ENCODE peak calls at places on chromosomes 16 and 17, in ten cellular contexts. P is upper lobe of left lung, Q is stomach, U is uterus, X is K562, S is sigmoid colon, E is esophagus squamous epithelium, V is IMR-90, L is A549, W is tibial nerve. Y is an unnamed sample. For H3K9me3, the result is how much of the 10 kb centered on the place peaks cover.

GRCh38 chr16:9446471-9447194 is 355.2 kb downstream of the HAPSTR1 start:
- DNase-seq in V (no peak), S (no peak), U (no peak), X (no peak), L (no peak), W (no peak), P (no peak), Q (no peak), E (no peak), Y (no peak)

GRCh38 chr17:19707728-19708221 is 8.6 kb downstream of the SLC47A2 start:
- DNase-seq in X (no peak), Q (no peak), E (no peak), S (no peak), W (no peak), L (no peak), U (no peak), V (no peak), P (no peak), Y (no peak)

GRCh38 chr17:44353656-44354331 is 8.7 kb downstream of the GRN start:
- DNase-seq in U (peak), Q (peak), L (no peak), S (no peak), P (no peak), V (no peak), W (no peak), E (no peak), X (peak), Y (peak)

GRCh38 chr16:69311533-69312388 is 611 bp downstream of the VPS4A start:
- DNase-seq in P (peak), E (no peak), S (peak), V (no peak), X (no peak), L (peak), W (no peak), Q (peak), U (no peak), Y (peak)

GRCh38 chr17:70169707-70170597 is 620 bp downstream of the KCNJ2 start:
- DNase-seq in S (peak), W (peak), P (no peak), E (no peak), Q (no peak), X (no peak), L (no peak), U (no peak), V (peak), Y (no peak)

GRCh38 chr17:7774037-7774659 is 56.6 kb downstream of the DNAH2 start:
- DNase-seq in X (no peak), V (peak), U (no peak), P (peak), W (no peak), Q (peak), E (no peak), S (no peak), L (peak), Y (no peak)

GRCh38 chr16:53741546-53741945 is 37.6 kb downstream of the FTO start:
- DNase-seq in L (no peak), E (no peak), P (no peak), V (no peak), U (no peak), S (no peak), Q (no peak), W (no peak), X (no peak), Y (no peak)

GRCh38 chr17:6599364-6599763 is 41.1 kb downstream of the KIAA0753 start:
- DNase-seq in W (no peak), V (peak), X (no peak), U (no peak), P (no peak), E (no peak), S (no peak), L (peak), Q (no peak), Y (no peak)

GRCh38 chr17:8835106-8835505 is 32.4 kb downstream of the PIK3R6 start:
- DNase-seq in W (no peak), Q (no peak), P (no peak), L (no peak), U (no peak), S (no peak), X (no peak), V (no peak), E (no peak), Y (no peak)

GRCh38 chr16:67936876-67937605 is 391 bp upstream of the PSMB10 start:
- DNase-seq in V (no peak), L (no peak), E (no peak), S (no peak), U (no peak), W (peak), P (peak), X (no peak), Q (peak), Y (peak)

GRCh38 chr17:40190197-40191021 is 13.1 kb downstream of the RAPGEFL1 start:
- DNase-seq in L (peak), Q (no peak), W (no peak), X (peak), U (no peak), E (no peak), P (no peak), S (no peak), V (no peak), Y (no peak)

GRCh38 chr17:75102385-75102821 is 7.4 kb upstream of the ARMC7 start:
- DNase-seq in W (no peak), Q (no peak), L (no peak), X (no peak), S (no peak), U (no peak), E (no peak), V (no peak), P (peak), Y (no peak)

GRCh38 chr16:65178151-65178550 is 56.3 kb upstream of the CDH11 start:
- DNase-seq in X (no peak), U (no peak), L (no peak), E (no peak), V (peak), P (no peak), W (no peak), S (no peak), Q (no peak), Y (no peak)

GRCh38 chr16:66273644-66274334 is 92.7 kb upstream of the CDH5 start:
- DNase-seq in S (no peak), W (peak), E (no peak), P (no peak), X (no peak), V (peak), U (no peak), Q (no peak), L (peak), Y (no peak)

GRCh38 chr16:68093816-68094613 is 8.8 kb downstream of the NFATC3 start:
- DNase-seq in V (peak), P (no peak), Q (no peak), E (no peak), U (no peak), X (peak), W (no peak), S (no peak), L (peak), Y (no peak)

GRCh38 chr16:19701091-19701490 is 16.9 kb downstream of the KNOP1 start:
- DNase-seq in Q (no peak), W (no peak), X (no peak), V (peak), E (no peak), L (no peak), S (no peak), P (no peak), U (no peak), Y (no peak)

GRCh38 chr16:12271006-12271405 is 294.5 kb downstream of the SNX29 start:
- DNase-seq in P (no peak), E (no peak), L (peak), W (no peak), Q (no peak), S (no peak), U (no peak), X (peak), V (peak), Y (no peak)

GRCh38 chr16:1979271-1980025 is 1.8 kb downstream of the NOXO1 start:
- DNase-seq in U (no peak), W (no peak), X (peak), Q (peak), L (no peak), E (no peak), S (no peak), V (no peak), P (peak), Y (peak)

GRCh38 chr17:48575673-48576478 is 2.3 kb downstream of the HOXB4 start:
- DNase-seq in W (no peak), U (no peak), E (no peak), L (no peak), X (peak), S (no peak), Q (no peak), P (no peak), V (peak), Y (no peak)

GRCh38 chr17:65519471-65519870 is 42.0 kb downstream of the AXIN2 start:
- DNase-seq in L (no peak), U (no peak), X (no peak), P (no peak), W (no peak), V (no peak), E (no peak), Q (no peak), S (no peak), Y (no peak)

DNA sequence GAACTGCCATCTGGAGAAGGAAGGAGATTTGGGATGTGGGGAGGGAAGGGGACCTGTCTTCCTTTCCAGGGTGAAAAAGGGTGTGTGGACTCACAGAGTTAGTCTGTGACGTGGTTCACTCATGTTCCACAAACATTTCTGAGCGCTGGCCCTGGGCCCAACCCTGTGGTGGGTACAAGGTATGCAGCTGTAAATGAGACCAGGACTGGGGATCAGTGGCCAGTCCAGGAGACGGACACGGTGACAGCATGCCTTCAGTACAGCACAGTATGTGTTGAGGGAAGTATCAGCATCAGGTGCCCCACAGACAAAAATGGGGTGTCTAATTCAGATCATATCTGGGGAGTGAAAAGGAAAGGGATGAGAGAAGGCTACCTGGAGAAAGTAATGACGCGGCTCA is 5.5 kb upstream of the EPX start:
- DNase-seq in E (no peak), P (no peak), S (no peak), W (no peak), X (no peak), Q (no peak), L (no peak), V (no peak), U (no peak), Y (no peak)
- TF ChIP-seq POLR2A in E (no peak), P (no peak), S (no peak), W (no peak), X (no peak), Q (no peak), L (no peak), V (no peak), U (no peak), Y (no peak)

GRCh38 chr16:3413730-3414379 is 12.8 kb downstream of the ZNF174 start:
- DNase-seq in Q (no peak), P (no peak), W (no peak), X (no peak), U (no peak), V (no peak), L (no peak), E (no peak), S (no peak), Y (no peak)
- H3K9me3 ChIP-seq in Q (half or more), P (half or more), W (under half), X (under half), U (half or more), V (half or more), L (half or more), E (half or more), S (under half), Y (half or more)

GRCh38 chr17:57853695-57854094 is 3.9 kb upstream of the MRPS23 start:
- DNase-seq in Q (peak), P (peak), V (no peak), E (no peak), L (no peak), S (peak), W (no peak), X (no peak), U (no peak), Y (peak)
- H3K4me3 ChIP-seq in Q (no peak), P (no peak), V (no peak), E (no peak), L (no peak), S (no peak), W (no peak), X (no peak), U (no peak), Y (no peak)

DNA sequence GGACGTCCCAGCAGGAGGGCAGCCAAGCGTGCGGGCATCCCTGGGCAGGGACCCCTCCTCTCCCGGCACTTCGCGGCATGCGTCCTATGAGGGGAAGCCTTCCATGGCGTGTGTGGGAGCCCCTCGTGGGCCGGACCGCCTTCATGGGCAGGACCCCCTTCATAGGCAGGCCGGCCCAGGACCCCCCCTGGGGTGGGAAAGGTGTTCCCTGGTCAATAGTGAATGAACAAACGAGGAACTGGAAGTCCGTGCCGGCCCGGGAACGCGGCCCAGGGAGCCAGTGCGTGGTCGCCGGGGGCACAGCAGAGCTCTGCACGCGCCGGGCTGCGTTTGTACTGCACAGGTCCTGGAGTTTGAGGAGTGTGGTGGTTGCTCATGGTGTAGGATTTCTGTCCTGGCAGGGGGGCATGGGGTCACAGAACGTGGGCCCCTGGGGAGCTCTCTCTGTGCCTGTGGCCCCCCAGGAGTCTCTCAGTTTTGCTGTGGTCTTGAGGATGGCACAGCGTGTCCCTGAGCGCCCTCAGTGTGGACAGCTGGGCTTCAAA is 13.9 kb downstream of the BAIAP2 start:
- DNase-seq in E (no peak), S (no peak), W (no peak), Q (no peak), L (no peak), X (no peak), P (no peak), U (no peak), V (no peak), Y (no peak)
- TF ChIP-seq POLR2A in E (no peak), S (no peak), W (no peak), Q (no peak), L (no peak), X (no peak), P (no peak), U (no peak), V (no peak), Y (no peak)

DNA sequence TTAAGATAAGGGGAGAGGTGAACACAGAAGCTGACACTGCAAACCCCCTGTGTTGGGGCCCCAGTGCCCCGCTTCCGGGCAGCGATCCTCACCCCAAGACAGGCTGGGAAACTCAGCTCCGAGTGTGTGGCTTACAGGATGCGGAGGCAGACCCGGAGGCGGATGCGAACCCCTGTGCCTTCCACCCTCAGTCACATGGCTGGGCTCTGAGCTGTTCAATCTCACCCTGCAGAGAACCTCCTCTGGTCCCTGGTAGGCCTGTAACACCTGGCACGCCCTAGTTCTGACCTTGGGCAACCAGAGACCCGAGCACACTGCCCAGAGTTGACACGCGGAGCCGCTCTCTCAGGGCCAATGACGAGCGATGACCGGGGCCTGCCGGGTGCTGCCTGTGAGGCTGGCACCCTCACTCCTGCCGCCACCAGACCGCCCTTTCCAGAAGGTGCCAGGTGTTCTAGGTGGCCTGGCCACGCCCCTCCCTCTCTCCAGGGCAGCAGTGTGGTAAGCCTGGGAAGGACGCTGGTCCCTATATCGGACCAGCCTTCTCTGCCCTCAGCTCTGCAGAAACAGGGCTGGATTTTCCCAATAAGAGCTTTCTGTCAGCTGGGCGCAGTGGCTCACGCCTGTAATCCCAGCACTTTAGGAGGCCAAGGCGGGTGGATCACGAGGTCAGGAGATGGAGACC is 23.3 kb downstream of the MEAK7 start:
- DNase-seq in V (no peak), U (no peak), E (no peak), P (peak), S (no peak), L (no peak), W (no peak), X (no peak), Q (peak), Y (no peak)
- H3K9me3 ChIP-seq in V (under half), U (under half), E (under half), P (under half), S (under half), L (under half), W (under half), X (under half), Q (under half), Y (under half)

GRCh38 chr16:30562021-30562420 is 3.8 kb upstream of the ZNF764 start:
- DNase-seq in Q (no peak), L (no peak), V (no peak), X (no peak), P (no peak), E (no peak), W (no peak), U (no peak), S (no peak), Y (peak)
- H3K4me3 ChIP-seq in Q (peak), L (no peak), V (no peak), X (no peak), P (peak), E (peak), W (no peak), U (no peak), S (no peak), Y (peak)

GRCh38 chr17:61381537-61381936 is 18.1 kb upstream of the TBX2 start:
- DNase-seq in Q (no peak), W (no peak), P (no peak), L (no peak), E (no peak), U (no peak), V (no peak), S (no peak), X (no peak), Y (no peak)

GRCh38 chr17:61380836-61381525 is 18.7 kb upstream of the TBX2 start:
- DNase-seq in X (no peak), Q (no peak), L (no peak), V (no peak), S (no peak), P (no peak), U (no peak), E (no peak), W (no peak), Y (no peak)

GRCh38 chr17:61384384-61385090 is 15.1 kb upstream of the TBX2 start:
- DNase-seq in Q (no peak), U (no peak), W (no peak), E (no peak), P (no peak), X (no peak), S (no peak), L (no peak), V (no peak), Y (peak)

GRCh38 chr17:61383689-61384201 is 15.9 kb upstream of the TBX2 start:
- DNase-seq in E (no peak), W (no peak), U (no peak), L (no peak), S (no peak), X (no peak), Q (no peak), P (no peak), V (no peak), Y (no peak)

DNA sequence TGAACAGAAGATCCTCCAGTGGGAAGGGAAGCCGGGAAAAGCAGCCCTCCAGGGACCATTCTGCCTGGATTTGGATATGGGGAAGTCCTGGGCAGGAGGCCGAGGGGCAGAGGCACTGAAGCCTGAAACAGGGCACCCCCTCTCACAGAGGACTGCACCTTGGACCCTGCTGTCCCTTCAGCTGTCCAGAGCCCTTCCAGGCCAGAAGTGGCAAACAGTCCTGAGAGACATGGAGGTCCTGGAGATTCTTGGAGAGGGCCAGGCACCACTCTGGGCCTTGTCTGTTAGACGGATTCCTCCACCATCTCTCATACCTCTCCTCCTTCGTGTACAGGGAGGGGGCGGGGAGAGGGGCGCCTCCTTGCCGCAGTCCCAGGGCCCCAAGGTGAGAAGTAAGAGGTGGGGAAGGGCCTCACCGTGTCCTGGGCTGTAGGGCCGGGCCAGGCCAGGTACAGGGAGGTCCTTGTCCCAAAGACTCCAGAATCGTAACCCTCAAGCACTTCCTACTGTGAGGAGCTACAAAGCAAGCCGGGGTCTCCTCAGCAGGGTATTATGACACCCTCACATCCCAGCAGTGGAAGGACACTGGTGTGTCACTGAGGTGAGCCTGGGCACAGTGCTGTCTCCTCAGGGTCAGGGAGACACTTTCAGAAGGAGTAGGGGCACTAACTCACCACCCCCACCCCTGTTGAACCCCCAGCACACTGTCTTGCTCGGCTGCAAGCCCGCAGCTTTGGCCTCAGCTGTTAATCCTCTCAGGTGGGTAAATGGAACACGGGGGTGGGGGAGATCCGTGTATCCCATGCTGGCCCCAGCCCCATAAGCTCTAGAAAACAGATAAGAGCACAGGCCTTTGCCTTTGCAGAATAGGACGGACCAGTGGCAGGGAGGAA is 16.6 kb upstream of the TBX2 start:
- DNase-seq in L (no peak), U (no peak), P (no peak), X (no peak), Q (no peak), W (no peak), E (no peak), V (no peak), S (no peak), Y (no peak)
- TF ChIP-seq POLR2A in L (no peak), U (no peak), P (no peak), X (no peak), Q (no peak), W (no peak), E (no peak), V (no peak), S (no peak), Y (no peak)

GRCh38 chr17:27218041-27218440 is 75.9 kb upstream of the WSB1 start:
- DNase-seq in X (no peak), Q (no peak), S (no peak), L (no peak), W (no peak), P (no peak), E (no peak), U (no peak), V (no peak), Y (peak)
- H3K9me3 ChIP-seq in X (under half), Q (under half), S (under half), L (under half), W (under half), P (under half), E (under half), U (under half), V (under half), Y (under half)

Y was measured in Peyer's patch.